ENCODE peak calls at places on chromosomes 16 and 17, in nine cellular contexts. R is neural progenitor cell; W is breast epithelium; K is left ventricle myocardium inferior; S is tibial nerve; N is IMR-90; Z is naive thymus-derived CD4-positive, alpha-beta T cell; F is neuronal stem cell; D is HL-60. X is an unnamed sample.

GRCh38 chr16:81700780-81701165 is 78.3 kb upstream of the PLCG2 start:
- DNase-seq in R (no peak), W (no peak), K (no peak), S (no peak), N (no peak), Z (no peak), F (no peak), D (no peak), X (no peak)

GRCh38 chr17:4947411-4948165 is 742 bp downstream of the PFN1 start:
- DNase-seq in R (peak; percentile 81), W (no peak), K (peak; percentile 67), S (peak; percentile 32), N (peak; percentile 53), Z (peak; percentile 59), F (peak; percentile 59), D (peak; percentile 45), X (no peak)

GRCh38 chr16:21226749-21227148 is 6.8 kb upstream of the ANKS4B start:
- DNase-seq in R (no peak), W (no peak), K (no peak), S (no peak), N (no peak), Z (no peak), F (no peak), D (no peak), X (no peak)

GRCh38 chr17:80649672-80650338 is 105.2 kb downstream of the RPTOR start:
- DNase-seq in R (peak; percentile 79), W (no peak), K (peak; percentile 57), S (peak; percentile 40), N (peak; percentile 92), Z (peak; percentile 68), F (peak; percentile 17), D (peak; percentile 13), X (peak; percentile 55)

GRCh38 chr17:50205111-50205821 is 3.8 kb upstream of the COL1A1 start:
- DNase-seq in R (no peak), W (no peak), K (peak; percentile 48), S (peak; percentile 9), N (peak; percentile 60), Z (no peak), F (no peak), D (no peak), X (no peak)

GRCh38 chr17:74569392-74570003 is 2.2 kb upstream of the CD300H start:
- DNase-seq in R (no peak), W (no peak), K (no peak), S (no peak), N (peak; percentile 58), Z (no peak), F (no peak), D (peak; percentile 95), X (peak; percentile 35)

GRCh38 chr16:70395345-70395901 is 43.5 kb downstream of the ST3GAL2 start:
- DNase-seq in R (peak; percentile 87), W (peak; percentile 65), K (peak; percentile 63), S (no peak), N (peak; percentile 22), Z (peak; percentile 48), F (peak; percentile 48), D (peak; percentile 77), X (no peak)

GRCh38 chr16:7579454-7579853 is 246.8 kb downstream of the RBFOX1 start:
- DNase-seq in R (no peak), W (no peak), K (no peak), S (no peak), N (no peak), Z (no peak), F (no peak), D (no peak), X (no peak)

GRCh38 chr16:80511824-80512223 is 29.0 kb upstream of the DYNLRB2 start:
- DNase-seq in R (no peak), W (no peak), K (no peak), S (no peak), N (no peak), Z (no peak), F (no peak), D (no peak), X (no peak)

GRCh38 chr17:60598001-60598736 is 1.8 kb upstream of the PPM1D start:
- DNase-seq in R (no peak), W (no peak), K (no peak), S (no peak), N (no peak), Z (no peak), F (no peak), D (peak; percentile 55), X (no peak)

GRCh38 chr16:81189100-81189664 is 49.3 kb upstream of the BCO1 start:
- DNase-seq in R (no peak), W (peak; percentile 65), K (peak; percentile 85), S (peak; percentile 82), N (peak; percentile 48), Z (no peak), F (no peak), D (no peak), X (no peak)

GRCh38 chr16:63129411-63130125 is 1093.3 kb upstream of the CDH8 start:
- DNase-seq in R (no peak), W (no peak), K (no peak), S (no peak), N (no peak), Z (no peak), F (no peak), D (no peak), X (no peak)

GRCh38 chr16:89274561-89275283 is 57.2 kb downstream of the ZNF778 start:
- DNase-seq in R (no peak), W (no peak), K (no peak), S (no peak), N (no peak), Z (no peak), F (no peak), D (no peak), X (no peak)

GRCh38 chr17:69913241-69914015 is 161.6 kb upstream of the KCNJ16 start:
- DNase-seq in R (no peak), W (no peak), K (no peak), S (no peak), N (peak; percentile 28), Z (no peak), F (no peak), D (no peak), X (no peak)

GRCh38 chr17:66630828-66631472 is 204.0 kb upstream of the CACNG5 start:
- DNase-seq in R (no peak), W (no peak), K (no peak), S (no peak), N (no peak), Z (no peak), F (no peak), D (no peak), X (no peak)

GRCh38 chr17:48639136-48639535 is 13.0 kb upstream of the HOXB9 start:
- DNase-seq in R (no peak), W (no peak), K (no peak), S (no peak), N (no peak), Z (no peak), F (no peak), D (no peak), X (no peak)
- H3K27me3 ChIP-seq in R (peaks cover 100% of the 10 kb centered on the region), W (peaks cover 99% of the 10 kb centered on the region), K (peaks cover 100% of the 10 kb centered on the region), S (peaks cover 100% of the 10 kb centered on the region), N (peaks cover 99% of the 10 kb centered on the region), Z (peaks cover 12% of the 10 kb centered on the region), F (peaks cover 98% of the 10 kb centered on the region), D (peaks cover 80% of the 10 kb centered on the region), X (peaks cover 74% of the 10 kb centered on the region)

DNA sequence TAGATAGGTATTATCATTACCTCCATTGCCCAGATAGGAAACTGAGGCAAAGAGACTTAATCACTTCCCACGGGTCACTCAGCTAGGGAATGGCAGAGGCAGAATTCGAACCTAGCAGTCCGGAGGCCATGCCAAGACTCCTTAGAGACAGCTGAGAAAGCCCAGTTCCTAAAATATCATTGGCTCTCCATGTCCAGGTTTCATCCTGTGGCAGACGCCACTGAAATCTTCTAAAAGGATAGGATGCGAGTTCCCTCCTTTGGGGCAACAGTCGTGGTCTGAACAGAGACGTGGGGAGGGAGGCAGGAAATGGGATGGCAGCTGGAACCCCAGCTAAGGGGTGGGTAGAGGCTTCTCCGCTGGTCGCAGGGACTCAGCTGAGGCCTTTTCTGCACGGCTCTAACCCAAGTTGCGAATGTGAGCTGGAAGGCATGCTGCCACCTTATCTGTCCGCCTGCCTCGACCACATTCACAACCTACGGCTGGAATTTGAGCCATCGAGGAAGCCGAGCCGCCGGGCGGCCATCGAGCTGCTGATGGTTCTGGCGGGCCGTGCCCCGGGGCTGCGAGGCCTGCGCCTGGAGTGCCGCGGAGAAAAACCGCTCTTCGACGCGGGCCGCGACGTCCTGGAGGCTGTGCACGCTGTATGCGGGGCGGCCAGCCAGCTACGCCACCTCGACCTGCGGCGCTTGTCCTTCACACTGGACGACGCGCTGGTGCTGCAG is 1.9 kb upstream of the HSF4 start:
- DNase-seq in R (no peak), W (no peak), K (no peak), S (no peak), N (no peak), Z (no peak), F (no peak), D (no peak), X (no peak)
- H3K4me3 ChIP-seq in R (peak overlapping the region; percentile 47), W (peak overlapping the region; percentile 70), K (peak overlapping the region; percentile 70), S (peak overlapping the region; percentile 26), N (no peak overlapping the region), Z (peak overlapping the region; percentile 51), F (peak overlapping the region; percentile 78), D (no peak overlapping the region), X (no peak overlapping the region)

DNA sequence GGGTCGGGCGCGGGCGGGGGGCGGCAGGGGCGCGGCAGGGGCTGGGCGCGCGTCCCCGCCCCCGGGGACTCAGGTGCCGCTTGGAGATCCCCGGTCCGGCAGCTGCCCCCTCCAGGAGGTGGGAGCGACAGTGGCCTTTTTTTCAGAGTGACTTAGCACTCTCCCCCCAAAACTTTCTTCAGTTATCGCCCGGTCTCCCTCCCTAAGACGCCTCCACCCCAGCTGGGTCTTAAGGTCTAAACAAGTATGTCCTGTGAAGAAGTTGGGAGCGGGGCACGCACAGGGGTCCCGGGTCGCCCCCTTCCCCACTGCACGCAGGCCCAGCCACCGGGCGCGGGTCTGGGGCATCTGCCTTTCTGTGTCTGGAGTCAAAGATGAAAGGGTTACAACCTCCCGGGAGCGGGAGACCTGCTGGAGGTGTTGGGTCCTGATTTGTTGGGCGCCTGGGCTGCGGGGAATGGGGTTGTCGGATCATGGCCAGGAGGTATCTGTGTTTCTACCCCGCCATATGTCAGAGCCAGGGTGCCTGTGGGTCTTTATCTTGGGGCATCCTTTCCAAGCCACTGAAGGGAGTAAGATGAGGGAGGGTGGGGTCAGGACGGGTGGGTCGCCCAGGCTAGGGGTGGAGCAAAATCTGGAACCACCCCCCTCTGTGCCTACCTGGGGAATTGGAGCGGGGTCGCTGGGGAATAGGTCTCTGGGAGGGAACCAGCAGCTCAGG is 748 bp downstream of the FMNL1 start:
- DNase-seq in R (peak; percentile 30), W (no peak), K (no peak), S (no peak), N (no peak), Z (peak; percentile 41), F (no peak), D (peak; percentile 40), X (no peak)
- H3K27me3 ChIP-seq in R (peaks cover 61% of the 10 kb centered on the region), W (no peaks in the 10 kb centered on the region), K (no peaks in the 10 kb centered on the region), S (peaks cover 9% of the 10 kb centered on the region), N (peaks cover 15% of the 10 kb centered on the region), Z (no peaks in the 10 kb centered on the region), F (peaks cover 52% of the 10 kb centered on the region), D (no peaks in the 10 kb centered on the region), X (peaks cover 5% of the 10 kb centered on the region)

DNA sequence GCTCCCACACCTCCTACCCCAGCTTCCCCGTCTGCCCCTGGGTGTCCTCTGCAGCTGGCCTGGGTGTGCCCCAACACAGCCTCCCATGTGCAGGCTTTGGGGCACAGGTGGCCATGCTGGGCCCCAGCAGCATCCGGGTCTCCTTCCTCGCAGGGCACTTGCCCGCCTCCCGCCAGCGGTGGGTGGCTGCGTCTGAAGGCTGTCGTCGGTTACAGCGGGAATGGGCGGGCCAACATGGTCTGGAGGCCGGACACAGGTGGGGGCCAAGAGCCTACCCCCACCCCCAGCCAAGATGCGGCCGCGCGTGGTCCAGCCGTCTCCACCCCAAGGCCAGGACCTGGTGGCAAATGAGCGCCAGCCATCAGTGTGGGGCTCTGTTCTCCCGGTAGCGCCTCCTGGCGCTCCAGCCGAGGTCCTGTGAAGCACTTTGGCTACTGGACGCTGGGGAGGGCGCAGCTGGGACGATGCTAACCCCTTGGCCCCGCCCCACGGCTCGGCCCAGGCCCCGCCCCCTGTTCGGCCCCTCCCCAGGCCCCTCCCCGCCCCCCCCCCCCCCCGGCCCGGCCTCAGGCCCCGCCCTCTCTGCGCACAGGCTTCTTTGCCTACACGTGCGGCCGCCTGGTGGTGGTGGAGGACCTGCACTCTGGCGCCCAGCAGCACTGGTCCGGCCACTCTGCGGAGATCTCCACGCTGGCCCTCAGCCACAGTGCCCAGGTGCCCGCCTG is 7.3 kb upstream of the RHOT2 start:
- DNase-seq in R (peak; percentile 97), W (peak; percentile 78), K (peak; percentile 90), S (peak; percentile 87), N (peak; percentile 77), Z (peak; percentile 59), F (peak; percentile 86), D (peak; percentile 93), X (no peak)
- H3K4me3 ChIP-seq in R (no peak overlapping the region), W (peak overlapping the region; percentile 58), K (peak overlapping the region; percentile 52), S (no peak overlapping the region), N (no peak overlapping the region), Z (no peak overlapping the region), F (peak overlapping the region; percentile 58), D (no peak overlapping the region), X (no peak overlapping the region)